ENCODE peak calls at places on chromosomes 12 and 14, in four cellular contexts. F, Q, H and R are unnamed samples. For H3K4me1, the result is how much of the 10 kb centered on the place peaks cover.

GRCh38 chr14:80634106-80634758 is 307.3 kb downstream of the CEP128 start:
- DNase-seq in F (no peak), Q (no peak), H (no peak), R (no peak)

GRCh38 chr14:21940887-21941855 is 267.6 kb upstream of the OR4E1 start:
- DNase-seq in F (peak), Q (no peak), H (peak), R (no peak)

GRCh38 chr14:101733211-101733610 is 28.3 kb upstream of the PPP2R5C start:
- DNase-seq in F (no peak), Q (no peak), H (no peak), R (no peak)

GRCh38 chr12:69468237-69469026 is 1.8 kb upstream of the FRS2 start:
- DNase-seq in F (no peak), Q (no peak), H (peak), R (no peak)

GRCh38 chr14:81350344-81351096 is 49.6 kb downstream of the STON2 start:
- DNase-seq in F (no peak), Q (no peak), H (no peak), R (no peak)

GRCh38 chr12:120261951-120262851 is 3.3 kb downstream of the PXN start:
- DNase-seq in F (no peak), Q (no peak), H (peak), R (no peak)

GRCh38 chr14:97456958-97457357 is 659.8 kb downstream of the VRK1 start:
- DNase-seq in F (no peak), Q (no peak), H (no peak), R (no peak)

GRCh38 chr12:27305673-27306504 is 26.7 kb upstream of the BMAL2 start:
- DNase-seq in F (peak), Q (no peak), H (no peak), R (no peak)

GRCh38 chr12:9344540-9344939 is 136.3 kb upstream of the PZP start:
- DNase-seq in F (no peak), Q (no peak), H (no peak), R (no peak)

GRCh38 chr14:54610051-54610977 is 43.4 kb downstream of the SAMD4A start:
- DNase-seq in F (no peak), Q (no peak), H (no peak), R (no peak)

GRCh38 chr14:70011098-70011497 is 131.9 kb downstream of the SMOC1 start:
- DNase-seq in F (no peak), Q (no peak), H (no peak), R (no peak)

GRCh38 chr14:51448831-51449665 is 202.7 kb upstream of the FRMD6 start:
- DNase-seq in F (peak), Q (no peak), H (no peak), R (no peak)

GRCh38 chr14:69559581-69560011 is 15.1 kb downstream of the CCDC177 start:
- DNase-seq in F (peak), Q (no peak), H (no peak), R (no peak)

GRCh38 chr12:29880987-29881386 is 97.2 kb upstream of the TMTC1 start:
- DNase-seq in F (no peak), Q (no peak), H (no peak), R (no peak)

GRCh38 chr12:78672033-78672432 is 192.5 kb upstream of the SYT1 start:
- DNase-seq in F (no peak), Q (no peak), H (no peak), R (no peak)

GRCh38 chr12:57131896-57132744 is 3.8 kb downstream of the LRP1 start:
- DNase-seq in F (peak), Q (no peak), H (no peak), R (no peak)

GRCh38 chr14:77026930-77027537 is 1.5 kb downstream of the IRF2BPL start:
- DNase-seq in F (peak), Q (no peak), H (peak), R (no peak)

GRCh38 chr14:63875311-63875710 is 22.5 kb downstream of the SYNE2 start:
- DNase-seq in F (no peak), Q (no peak), H (no peak), R (no peak)

GRCh38 chr14:101400815-101401214 is 160.5 kb upstream of the DIO3 start:
- DNase-seq in F (no peak), Q (no peak), H (no peak), R (no peak)

GRCh38 chr12:123056709-123057108 is 76.2 kb downstream of the ARL6IP4 start:
- DNase-seq in F (no peak), Q (no peak), H (no peak), R (no peak)
- H3K4me1 ChIP-seq in F (under half), Q (under half), H (under half), R (under half)

GRCh38 chr12:108455706-108456105 is 59.4 kb upstream of the FICD start:
- DNase-seq in F (no peak), Q (peak), H (no peak), R (no peak)
- TF ChIP-seq NRF1 in F (no peak), Q (no peak), H (no peak), R (no peak)

GRCh38 chr14:104280085-104280901 is 141.9 kb downstream of the KIF26A start:
- DNase-seq in F (no peak), Q (no peak), H (no peak), R (peak)
- H3K4me1 ChIP-seq in F (half or more), Q (under half), H (under half), R (under half)

GRCh38 chr14:65915125-65915524 is 502.6 kb downstream of the FUT8 start:
- DNase-seq in F (no peak), Q (no peak), H (no peak), R (no peak)
- TF ChIP-seq NRF1 in F (no peak), Q (no peak), H (no peak), R (no peak)